ENCODE peak calls at places on chromosome 21, in four cellular contexts. D, H, Y and Q are unnamed samples.

GRCh38 chr21:37263827-37264226 is 3.3 kb downstream of the VPS26C start:
- DNase-seq in H (no peak), D (no peak), Y (no peak), Q (no peak)

GRCh38 chr21:45126085-45126687 is 51.8 kb downstream of the ADARB1 start:
- DNase-seq in H (no peak), Y (no peak), D (no peak), Q (no peak)

GRCh38 chr21:16419188-16419874 is 689.5 kb downstream of the USP25 start:
- DNase-seq in H (peak), Y (no peak), D (no peak), Q (no peak)

GRCh38 chr21:45818904-45819285 is 162.7 kb upstream of the COL6A1 start:
- DNase-seq in D (no peak), H (no peak), Y (peak), Q (no peak)

GRCh38 chr21:43362306-43362927 is 64.5 kb downstream of the SIK1 start:
- DNase-seq in D (no peak), Y (peak), H (peak), Q (peak)

GRCh38 chr21:42572906-42573495 is 59.3 kb downstream of the SLC37A1 start:
- DNase-seq in D (no peak), H (no peak), Y (no peak), Q (no peak)

GRCh38 chr21:42200906-42201614 is 17.9 kb upstream of the ABCG1 start:
- DNase-seq in Y (no peak), D (no peak), H (no peak), Q (no peak)

GRCh38 chr21:16573581-16573980 is 843.8 kb downstream of the USP25 start:
- DNase-seq in H (no peak), Y (no peak), D (no peak), Q (no peak)

GRCh38 chr21:36788116-36788515 is 89.2 kb downstream of the SIM2 start:
- DNase-seq in Y (no peak), D (no peak), H (no peak), Q (no peak)

GRCh38 chr21:32248616-32249550 is 30.0 kb downstream of the MIS18A start:
- DNase-seq in Y (no peak), H (no peak), D (no peak), Q (no peak)